ENCODE peak calls at places on chromosomes 11 and 22, in four cellular contexts. One of them, this sample, is unnamed.

GRCh38 chr11:74465291-74465708 is 2.0 kb downstream of the KCNE3 start:
- DNase-seq in WTC11: no peak
- DNase-seq in left lung: no peak
- DNase-seq in H7: no peak
- DNase-seq in this sample: no peak

GRCh38 chr11:44290206-44290605 is 19.7 kb downstream of the ALX4 start:
- DNase-seq in WTC11: no peak
- DNase-seq in left lung: no peak
- DNase-seq in H7: no peak
- DNase-seq in this sample: peak; percentile 86

GRCh38 chr11:68889948-68890446 is 13.6 kb downstream of the MRPL21 start:
- DNase-seq in WTC11: peak; percentile 79
- DNase-seq in left lung: no peak
- DNase-seq in H7: peak; percentile 92
- DNase-seq in this sample: peak; percentile 88

GRCh38 chr11:37963440-37963839 is 1365.4 kb upstream of the RAG2 start:
- DNase-seq in WTC11: no peak
- DNase-seq in left lung: no peak
- DNase-seq in H7: peak; percentile 50
- DNase-seq in this sample: peak; percentile 45

GRCh38 chr11:76769645-76770586 is 13.2 kb upstream of the TSKU start:
- DNase-seq in WTC11: no peak
- DNase-seq in left lung: no peak
- DNase-seq in H7: no peak
- DNase-seq in this sample: no peak

GRCh38 chr11:117192401-117192875 is 6.7 kb upstream of the TAGLN start:
- DNase-seq in WTC11: no peak
- DNase-seq in left lung: peak; percentile 31
- DNase-seq in H7: peak; percentile 27
- DNase-seq in this sample: peak; percentile 31

GRCh38 chr11:20131744-20132666 is 28.3 kb downstream of the DBX1 start:
- DNase-seq in WTC11: peak; percentile 80
- DNase-seq in left lung: peak; percentile 57
- DNase-seq in H7: peak; percentile 76
- DNase-seq in this sample: peak; percentile 65

GRCh38 chr11:119062779-119063178 is 4.8 kb upstream of the VPS11 start:
- DNase-seq in WTC11: no peak
- DNase-seq in left lung: no peak
- DNase-seq in H7: no peak
- DNase-seq in this sample: peak; percentile 68

GRCh38 chr22:43435851-43436535 is 24.2 kb downstream of the MPPED1 start:
- DNase-seq in WTC11: no peak
- DNase-seq in left lung: no peak
- DNase-seq in H7: peak; percentile 60
- DNase-seq in this sample: peak; percentile 58

GRCh38 chr11:67437082-67437821 is at the start of gene PTPRCAP:
- DNase-seq in WTC11: peak; percentile 57
- DNase-seq in left lung: no peak
- DNase-seq in H7: peak; percentile 87
- DNase-seq in this sample: no peak

GRCh38 chr11:69241075-69241740 is 52.7 kb upstream of the MYEOV start:
- DNase-seq in WTC11: no peak
- DNase-seq in left lung: no peak
- DNase-seq in H7: no peak
- DNase-seq in this sample: no peak

GRCh38 chr11:44923796-44924195 is 26.9 kb downstream of the TP53I11 start:
- DNase-seq in WTC11: no peak
- DNase-seq in left lung: no peak
- DNase-seq in H7: no peak
- DNase-seq in this sample: no peak

GRCh38 chr11:23078289-23078971 is 218.2 kb upstream of the CCDC179 start:
- DNase-seq in WTC11: no peak
- DNase-seq in left lung: no peak
- DNase-seq in H7: no peak
- DNase-seq in this sample: peak; percentile 8

GRCh38 chr11:73047773-73048371 is 94.2 kb downstream of the FCHSD2 start:
- DNase-seq in WTC11: no peak
- DNase-seq in left lung: no peak
- DNase-seq in H7: no peak
- DNase-seq in this sample: no peak

GRCh38 chr11:45806937-45807791 is 2.2 kb downstream of the SLC35C1 start:
- DNase-seq in WTC11: no peak
- DNase-seq in left lung: no peak
- DNase-seq in H7: no peak
- DNase-seq in this sample: peak; percentile 53

GRCh38 chr22:38739300-38740055 is 16.3 kb downstream of the SUN2 start:
- DNase-seq in WTC11: no peak
- DNase-seq in left lung: no peak
- DNase-seq in H7: peak; percentile 46
- DNase-seq in this sample: peak; percentile 70

GRCh38 chr11:1827095-1827797 is 7.5 kb upstream of the SYT8 start:
- DNase-seq in WTC11: no peak
- DNase-seq in left lung: peak; percentile 80
- DNase-seq in H7: peak; percentile 50
- DNase-seq in this sample: peak; percentile 98

GRCh38 chr22:39556970-39557811 is 13.4 kb upstream of the CACNA1I start:
- DNase-seq in WTC11: no peak
- DNase-seq in left lung: no peak
- DNase-seq in H7: peak; percentile 88
- DNase-seq in this sample: peak; percentile 84

GRCh38 chr11:69156673-69157155 is 979 bp downstream of the SMIM38 start:
- DNase-seq in WTC11: no peak
- DNase-seq in left lung: no peak
- DNase-seq in H7: no peak
- DNase-seq in this sample: no peak

GRCh38 chr11:91459840-91460239 is 764.8 kb upstream of the FAT3 start:
- DNase-seq in WTC11: no peak
- DNase-seq in left lung: no peak
- DNase-seq in H7: no peak
- DNase-seq in this sample: no peak